ENCODE peak calls at places on chromosomes 5 and 9, in ten cellular contexts. U, M, P, T, D, E, C, O, B and A are unnamed samples.

GRCh38 chr5:318341-318897 is 3.1 kb upstream of the AHRR start:
- DNase-seq in U (peak), M (peak), P (no peak), T (peak), D (no peak), E (peak), C (peak), O (no peak), B (no peak), A (no peak)

GRCh38 chr5:3107118-3107517 is 355.6 kb upstream of the IRX2 start:
- DNase-seq in U (no peak), M (no peak), P (no peak), T (no peak), D (no peak), E (no peak), C (no peak), O (no peak), B (no peak), A (no peak)

GRCh38 chr5:149357370-149358293 is at the start of gene PCYOX1L:
- DNase-seq in U (peak), M (peak), P (peak), T (peak), D (peak), E (peak), C (peak), O (peak), B (peak), A (peak)

GRCh38 chr9:115189686-115190085 is 71.7 kb upstream of the TNC start:
- DNase-seq in U (peak), M (no peak), P (no peak), T (no peak), D (no peak), E (no peak), C (no peak), O (no peak), B (no peak), A (no peak)

GRCh38 chr9:126844085-126844484 is 16.4 kb upstream of the ZBTB34 start:
- DNase-seq in U (peak), M (peak), P (no peak), T (no peak), D (no peak), E (peak), C (no peak), O (no peak), B (no peak), A (no peak)

GRCh38 chr9:69420611-69421270 is 95.7 kb downstream of the ENTREP1 start:
- DNase-seq in U (no peak), M (no peak), P (no peak), T (no peak), D (no peak), E (peak), C (no peak), O (no peak), B (no peak), A (no peak)

GRCh38 chr5:110536120-110537115 is 190.1 kb downstream of the TMEM232 start:
- DNase-seq in U (no peak), M (no peak), P (no peak), T (peak), D (no peak), E (peak), C (no peak), O (peak), B (no peak), A (no peak)

GRCh38 chr5:6637590-6637989 is 4.3 kb downstream of the SRD5A1 start:
- DNase-seq in U (no peak), M (no peak), P (no peak), T (no peak), D (no peak), E (no peak), C (no peak), O (no peak), B (no peak), A (no peak)

GRCh38 chr5:94470802-94471201 is 147.6 kb downstream of the KIAA0825 start:
- DNase-seq in U (no peak), M (no peak), P (no peak), T (no peak), D (no peak), E (no peak), C (no peak), O (no peak), B (no peak), A (no peak)
- H3K4me3 ChIP-seq in U (no peak), M (no peak), P (no peak), T (no peak), D (no peak), E (no peak), C (no peak), O (no peak), B (no peak), A (no peak)

GRCh38 chr5:31534527-31535046 is 2.5 kb downstream of the C5orf22 start:
- DNase-seq in U (no peak), M (no peak), P (no peak), T (no peak), D (no peak), E (no peak), C (no peak), O (no peak), B (no peak), A (no peak)

GRCh38 chr5:31531888-31532710 is at the start of the genes C5orf22 and DROSHA:
- DNase-seq in U (peak), M (peak), P (peak), T (peak), D (peak), E (peak), C (peak), O (peak), B (peak), A (peak)

GRCh38 chr5:31531543-31531887 is 378 bp downstream of the DROSHA start:
- DNase-seq in U (no peak), M (no peak), P (peak), T (peak), D (no peak), E (peak), C (peak), O (no peak), B (peak), A (peak)

GRCh38 chr5:31530541-31531265 is 1.2 kb downstream of the DROSHA start:
- DNase-seq in U (no peak), M (no peak), P (no peak), T (no peak), D (no peak), E (peak), C (no peak), O (no peak), B (no peak), A (no peak)
- H3K4me3 ChIP-seq in U (peak), M (peak), P (peak), T (no peak), D (peak), E (peak), C (peak), O (peak), B (peak), A (peak)

GRCh38 chr5:151413800-151414199 is 33.6 kb upstream of the SLC36A1 start:
- DNase-seq in U (no peak), M (no peak), P (no peak), T (no peak), D (no peak), E (no peak), C (no peak), O (no peak), B (no peak), A (no peak)
- H3K4me3 ChIP-seq in U (no peak), M (no peak), P (no peak), T (no peak), D (no peak), E (no peak), C (no peak), O (no peak), B (no peak), A (no peak)

GRCh38 chr9:78021692-78022091 is 9.9 kb downstream of the GNAQ start:
- DNase-seq in U (no peak), M (no peak), P (no peak), T (no peak), D (no peak), E (no peak), C (no peak), O (no peak), B (no peak), A (peak)

GRCh38 chr9:78026416-78026815 is 5.2 kb downstream of the GNAQ start:
- DNase-seq in U (no peak), M (no peak), P (no peak), T (no peak), D (no peak), E (peak), C (no peak), O (no peak), B (no peak), A (no peak)

GRCh38 chr9:78026947-78027346 is 4.7 kb downstream of the GNAQ start:
- DNase-seq in U (peak), M (no peak), P (no peak), T (no peak), D (no peak), E (peak), C (no peak), O (no peak), B (no peak), A (no peak)

GRCh38 chr9:78025186-78025585 is 6.4 kb downstream of the GNAQ start:
- DNase-seq in U (no peak), M (no peak), P (no peak), T (no peak), D (no peak), E (no peak), C (no peak), O (no peak), B (no peak), A (no peak)

GRCh38 chr9:78023003-78023741 is 8.4 kb downstream of the GNAQ start:
- DNase-seq in U (peak), M (peak), P (no peak), T (no peak), D (no peak), E (peak), C (no peak), O (no peak), B (no peak), A (peak)
- H3K4me3 ChIP-seq in U (no peak), M (peak), P (no peak), T (no peak), D (no peak), E (peak), C (no peak), O (no peak), B (no peak), A (no peak)

DNA sequence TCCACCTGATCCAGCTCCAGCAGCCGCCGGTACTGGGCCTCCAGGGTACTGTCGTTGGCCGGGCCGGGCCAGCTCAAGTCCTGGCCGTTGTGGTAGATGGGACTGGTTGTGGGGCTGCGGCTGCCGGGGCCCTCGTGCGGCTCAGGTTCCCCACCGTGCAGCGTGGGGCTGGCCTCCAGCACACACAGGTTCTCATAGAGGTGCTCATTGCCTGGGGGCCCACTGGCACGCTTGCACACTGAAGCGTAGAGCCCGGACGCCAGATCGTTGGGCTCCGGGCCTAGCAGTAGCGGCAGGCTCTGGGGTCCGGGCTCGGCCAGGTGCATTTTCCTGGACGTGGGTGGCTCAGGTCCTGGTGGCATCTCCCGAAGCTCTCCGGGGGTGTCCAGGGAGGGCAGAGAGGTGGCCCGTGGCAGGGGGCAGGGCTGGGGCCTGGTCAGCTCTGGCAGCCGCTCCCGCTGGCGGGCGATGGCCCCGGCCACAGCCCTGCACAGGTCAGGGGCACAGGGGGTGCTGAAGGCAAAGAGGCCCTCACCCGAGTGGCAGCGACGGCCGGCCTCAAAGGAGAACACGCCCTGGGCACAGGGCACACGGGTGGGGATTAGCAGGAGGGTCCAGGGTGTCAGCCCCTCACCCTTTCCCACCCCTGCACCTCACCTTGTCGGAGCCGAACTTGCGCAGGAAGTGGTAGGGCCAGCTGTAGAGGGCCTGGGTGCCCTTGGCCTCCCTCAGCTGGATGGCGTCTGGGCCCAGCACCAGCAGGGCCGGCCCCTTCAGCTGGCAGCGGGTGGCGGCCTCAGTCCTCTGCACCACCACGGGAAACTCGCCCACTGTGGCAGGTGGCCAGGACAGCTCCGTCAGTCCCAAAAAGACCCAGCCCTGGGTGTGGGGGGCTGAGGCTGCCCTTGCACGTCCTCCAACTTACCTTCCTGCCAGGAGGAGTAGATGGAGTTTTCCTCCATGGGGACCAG is 5.3 kb downstream of the DOK3 start:
- DNase-seq in U (no peak), M (no peak), P (no peak), T (no peak), D (no peak), E (no peak), C (no peak), O (no peak), B (no peak), A (no peak)
- H3K4me3 ChIP-seq in U (no peak), M (no peak), P (no peak), T (no peak), D (no peak), E (no peak), C (no peak), O (no peak), B (no peak), A (no peak)